ENCODE peak calls at places on chromosomes 12 and 14, in five cellular contexts. One of them, this sample, is unnamed.

GRCh38 chr12:81699572-81699971 is 59.6 kb downstream of the PPFIA2 start:
- DNase-seq in IMR-90: no peak
- DNase-seq in ovary: no peak
- DNase-seq in cardiac muscle cell: no peak
- DNase-seq in lower lobe of right lung: no peak
- DNase-seq in this sample: no peak

GRCh38 chr12:47267571-47267970 is 187.8 kb upstream of the AMIGO2 start:
- DNase-seq in IMR-90: peak; percentile 26
- DNase-seq in ovary: no peak
- DNase-seq in cardiac muscle cell: no peak
- DNase-seq in lower lobe of right lung: no peak
- DNase-seq in this sample: peak; percentile 89

GRCh38 chr12:71599213-71599612 is 64.4 kb downstream of the ZFC3H1 start:
- DNase-seq in IMR-90: no peak
- DNase-seq in ovary: no peak
- DNase-seq in cardiac muscle cell: no peak
- DNase-seq in lower lobe of right lung: no peak
- DNase-seq in this sample: no peak

GRCh38 chr12:120751389-120751788 is 25.8 kb downstream of the ACADS start:
- DNase-seq in IMR-90: no peak
- DNase-seq in ovary: no peak
- DNase-seq in cardiac muscle cell: no peak
- DNase-seq in lower lobe of right lung: no peak
- DNase-seq in this sample: no peak

GRCh38 chr12:102067574-102068258 is 5.9 kb upstream of the WASHC3 start:
- DNase-seq in IMR-90: peak; percentile 36
- DNase-seq in ovary: no peak
- DNase-seq in cardiac muscle cell: no peak
- DNase-seq in lower lobe of right lung: no peak
- DNase-seq in this sample: no peak

GRCh38 chr14:101182476-101182875 is 279.0 kb upstream of the RTL1 start:
- DNase-seq in IMR-90: no peak
- DNase-seq in ovary: no peak
- DNase-seq in cardiac muscle cell: no peak
- DNase-seq in lower lobe of right lung: no peak
- DNase-seq in this sample: peak; percentile 22

GRCh38 chr14:22296722-22297121 is 292.3 kb downstream of the DAD1 start:
- DNase-seq in IMR-90: peak; percentile 90
- DNase-seq in ovary: no peak
- DNase-seq in cardiac muscle cell: peak; percentile 67
- DNase-seq in lower lobe of right lung: no peak
- DNase-seq in this sample: no peak

GRCh38 chr14:80208426-80208950 is 2.8 kb downstream of the DIO2 start:
- DNase-seq in IMR-90: no peak
- DNase-seq in ovary: no peak
- DNase-seq in cardiac muscle cell: no peak
- DNase-seq in lower lobe of right lung: no peak
- DNase-seq in this sample: no peak

GRCh38 chr12:123907726-123908476 is 64.7 kb downstream of the CCDC92 start:
- DNase-seq in IMR-90: no peak
- DNase-seq in ovary: no peak
- DNase-seq in cardiac muscle cell: peak; percentile 58
- DNase-seq in lower lobe of right lung: no peak
- DNase-seq in this sample: peak; percentile 20

DNA sequence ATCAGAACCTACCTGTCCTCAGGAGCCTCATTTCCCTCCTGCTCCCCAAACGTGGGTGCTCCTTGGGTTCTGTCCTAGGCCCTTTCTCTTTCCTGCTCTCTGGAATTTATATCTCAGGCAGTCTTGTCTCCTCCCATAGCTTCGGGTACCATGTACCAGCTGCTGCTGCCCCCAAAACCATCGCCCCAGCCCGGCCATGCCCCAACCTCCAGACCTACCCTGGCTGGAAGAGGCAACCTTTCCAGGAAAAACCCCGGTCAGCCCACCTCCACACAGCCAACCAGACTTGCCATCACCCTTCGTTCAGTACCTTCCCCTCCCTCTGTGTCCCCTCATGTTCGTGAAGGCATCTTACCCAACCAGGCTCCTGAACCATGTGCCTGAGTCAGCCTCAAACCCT is 165.1 kb downstream of the CALM1 start:
- DNase-seq in IMR-90: no peak
- DNase-seq in ovary: no peak
- DNase-seq in cardiac muscle cell: no peak
- DNase-seq in lower lobe of right lung: no peak
- DNase-seq in this sample: no peak
- H3K4me1 ChIP-seq in IMR-90: no peaks in the 10 kb centered on the region
- H3K4me1 ChIP-seq in ovary: no peaks in the 10 kb centered on the region
- H3K4me1 ChIP-seq in cardiac muscle cell: no peaks in the 10 kb centered on the region
- H3K4me1 ChIP-seq in lower lobe of right lung: no peaks in the 10 kb centered on the region
- H3K4me1 ChIP-seq in this sample: no peaks in the 10 kb centered on the region

GRCh38 chr14:105484069-105484996 is 2.4 kb upstream of the CRIP1 start:
- DNase-seq in IMR-90: no peak
- DNase-seq in ovary: no peak
- DNase-seq in cardiac muscle cell: peak; percentile 19
- DNase-seq in lower lobe of right lung: peak; percentile 73
- DNase-seq in this sample: no peak

GRCh38 chr14:105484997-105485393 is 1.7 kb upstream of the CRIP1 start:
- DNase-seq in IMR-90: no peak
- DNase-seq in ovary: no peak
- DNase-seq in cardiac muscle cell: no peak
- DNase-seq in lower lobe of right lung: no peak
- DNase-seq in this sample: no peak

GRCh38 chr14:105482486-105483110 is 4.1 kb upstream of the CRIP1 start:
- DNase-seq in IMR-90: no peak
- DNase-seq in ovary: no peak
- DNase-seq in cardiac muscle cell: no peak
- DNase-seq in lower lobe of right lung: no peak
- DNase-seq in this sample: no peak

GRCh38 chr14:105481886-105482454 is 4.7 kb upstream of the CRIP1 start:
- DNase-seq in IMR-90: peak; percentile 95
- DNase-seq in ovary: peak; percentile 89
- DNase-seq in cardiac muscle cell: peak; percentile 98
- DNase-seq in lower lobe of right lung: peak; percentile 97
- DNase-seq in this sample: peak; percentile 99

GRCh38 chr14:105483300-105484068 is 3.2 kb upstream of the CRIP1 start:
- DNase-seq in IMR-90: no peak
- DNase-seq in ovary: no peak
- DNase-seq in cardiac muscle cell: no peak
- DNase-seq in lower lobe of right lung: no peak
- DNase-seq in this sample: no peak
- H3K4me1 ChIP-seq in IMR-90: peaks cover 15% of the 10 kb centered on the region
- H3K4me1 ChIP-seq in ovary: peaks cover 15% of the 10 kb centered on the region
- H3K4me1 ChIP-seq in cardiac muscle cell: peaks cover 61% of the 10 kb centered on the region
- H3K4me1 ChIP-seq in lower lobe of right lung: peaks cover 90% of the 10 kb centered on the region
- H3K4me1 ChIP-seq in this sample: peaks cover 28% of the 10 kb centered on the region

GRCh38 chr14:68972507-68973272 is 6.4 kb downstream of the ACTN1 start:
- DNase-seq in IMR-90: peak; percentile 94
- DNase-seq in ovary: no peak
- DNase-seq in cardiac muscle cell: no peak
- DNase-seq in lower lobe of right lung: no peak
- DNase-seq in this sample: no peak

GRCh38 chr14:68973639-68974038 is 5.5 kb downstream of the ACTN1 start:
- DNase-seq in IMR-90: no peak
- DNase-seq in ovary: no peak
- DNase-seq in cardiac muscle cell: no peak
- DNase-seq in lower lobe of right lung: no peak
- DNase-seq in this sample: no peak

GRCh38 chr14:68976160-68977067 is 2.7 kb downstream of the ACTN1 start:
- DNase-seq in IMR-90: peak; percentile 48
- DNase-seq in ovary: peak; percentile 68
- DNase-seq in cardiac muscle cell: peak; percentile 40
- DNase-seq in lower lobe of right lung: no peak
- DNase-seq in this sample: no peak

GRCh38 chr14:68975667-68976066 is 3.4 kb downstream of the ACTN1 start:
- DNase-seq in IMR-90: peak; percentile 85
- DNase-seq in ovary: no peak
- DNase-seq in cardiac muscle cell: peak; percentile 87
- DNase-seq in lower lobe of right lung: no peak
- DNase-seq in this sample: no peak

DNA sequence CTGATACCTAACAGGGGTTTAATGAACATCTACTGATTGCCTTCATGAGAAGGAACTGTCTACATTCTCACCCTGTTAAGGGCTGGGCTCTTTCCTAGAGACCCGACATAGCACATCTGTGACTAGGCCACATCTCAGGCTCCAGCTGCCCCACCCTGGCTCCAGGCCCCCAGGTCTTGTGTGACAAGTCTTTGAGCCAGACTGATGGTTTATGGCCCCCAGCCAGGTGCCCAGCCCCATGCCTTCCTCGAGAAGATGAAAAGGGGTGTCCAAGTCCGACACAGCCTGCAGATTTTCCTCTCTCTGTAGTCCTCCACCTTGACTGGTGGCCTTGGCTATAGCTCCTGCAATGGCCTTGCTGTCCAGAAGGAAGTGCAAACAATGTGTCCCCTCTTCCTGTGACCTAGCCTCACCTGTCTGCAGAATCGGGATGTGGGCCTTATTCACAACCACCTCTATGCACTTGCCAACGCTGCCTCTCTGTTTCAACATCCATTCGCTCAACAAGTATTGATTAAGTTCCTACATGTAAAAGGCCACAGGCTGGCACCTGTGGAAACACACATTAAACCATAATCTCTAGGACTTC is 4.2 kb downstream of the ACTN1 start:
- DNase-seq in IMR-90: no peak
- DNase-seq in ovary: no peak
- DNase-seq in cardiac muscle cell: no peak
- DNase-seq in lower lobe of right lung: no peak
- DNase-seq in this sample: no peak
- H3K4me1 ChIP-seq in IMR-90: peaks cover 54% of the 10 kb centered on the region
- H3K4me1 ChIP-seq in ovary: peaks cover 26% of the 10 kb centered on the region
- H3K4me1 ChIP-seq in cardiac muscle cell: peaks cover 18% of the 10 kb centered on the region
- H3K4me1 ChIP-seq in lower lobe of right lung: peaks cover 50% of the 10 kb centered on the region
- H3K4me1 ChIP-seq in this sample: peaks cover 76% of the 10 kb centered on the region

DNA sequence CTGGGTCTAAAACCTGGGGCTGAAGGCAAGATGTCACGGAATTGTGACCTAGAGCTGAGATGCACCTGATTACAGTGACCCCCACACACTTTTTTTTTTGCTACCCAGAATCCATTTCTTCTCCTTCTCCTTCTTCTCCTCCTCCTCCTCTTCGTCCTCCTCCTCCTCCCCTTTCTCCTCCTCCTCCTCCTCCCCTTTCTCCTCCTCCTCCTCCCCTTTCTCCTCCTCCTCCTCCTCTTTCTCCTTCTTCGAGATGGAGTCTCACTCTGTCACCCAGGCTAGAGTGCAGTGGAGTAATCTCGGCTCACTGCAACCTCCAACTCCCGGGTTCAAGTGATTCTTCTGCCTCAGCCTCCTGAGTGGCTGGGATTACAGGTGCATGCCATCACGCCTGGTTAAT is 19.4 kb upstream of the FLVCR2 start:
- DNase-seq in IMR-90: no peak
- DNase-seq in ovary: no peak
- DNase-seq in cardiac muscle cell: no peak
- DNase-seq in lower lobe of right lung: no peak
- DNase-seq in this sample: no peak
- H3K4me1 ChIP-seq in IMR-90: peaks cover 5% of the 10 kb centered on the region
- H3K4me1 ChIP-seq in ovary: no peaks in the 10 kb centered on the region
- H3K4me1 ChIP-seq in cardiac muscle cell: no peaks in the 10 kb centered on the region
- H3K4me1 ChIP-seq in lower lobe of right lung: peaks cover 16% of the 10 kb centered on the region
- H3K4me1 ChIP-seq in this sample: peaks cover 38% of the 10 kb centered on the region

GRCh38 chr12:3816266-3816665 is 56.9 kb downstream of the PARP11 start:
- DNase-seq in IMR-90: peak; percentile 19
- DNase-seq in ovary: no peak
- DNase-seq in cardiac muscle cell: no peak
- DNase-seq in lower lobe of right lung: no peak
- DNase-seq in this sample: no peak
- H3K4me1 ChIP-seq in IMR-90: no peaks in the 10 kb centered on the region
- H3K4me1 ChIP-seq in ovary: peaks cover 9% of the 10 kb centered on the region
- H3K4me1 ChIP-seq in cardiac muscle cell: no peaks in the 10 kb centered on the region
- H3K4me1 ChIP-seq in lower lobe of right lung: no peaks in the 10 kb centered on the region
- H3K4me1 ChIP-seq in this sample: no peaks in the 10 kb centered on the region

DNA sequence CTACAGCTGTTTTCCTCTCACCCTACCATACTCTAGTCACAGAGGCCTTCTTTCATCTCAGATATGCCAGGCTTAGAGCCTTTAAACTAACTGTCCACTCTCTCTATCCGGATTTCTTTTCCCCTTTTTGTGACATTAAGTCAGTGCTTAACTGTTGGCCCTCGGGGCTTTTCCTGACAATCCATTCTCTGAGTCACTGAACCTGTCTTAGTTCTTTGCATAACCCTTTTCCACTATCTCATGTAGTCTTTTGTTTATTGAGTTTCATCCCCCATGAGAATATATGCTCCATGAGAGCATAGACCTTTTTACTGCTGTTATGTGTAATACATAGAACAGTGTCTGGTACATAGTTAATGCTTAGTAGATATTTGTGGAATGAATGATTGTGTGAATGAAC is 68.7 kb downstream of the PLEKHA5 start:
- DNase-seq in IMR-90: peak; percentile 88
- DNase-seq in ovary: no peak
- DNase-seq in cardiac muscle cell: peak; percentile 56
- DNase-seq in lower lobe of right lung: no peak
- DNase-seq in this sample: no peak
- H3K4me1 ChIP-seq in IMR-90: peaks cover 6% of the 10 kb centered on the region
- H3K4me1 ChIP-seq in ovary: peaks cover 1% of the 10 kb centered on the region
- H3K4me1 ChIP-seq in cardiac muscle cell: peaks cover 24% of the 10 kb centered on the region
- H3K4me1 ChIP-seq in lower lobe of right lung: no peaks in the 10 kb centered on the region
- H3K4me1 ChIP-seq in this sample: peaks cover 6% of the 10 kb centered on the region

GRCh38 chr12:108847705-108848104 is 9.7 kb downstream of the SSH1 start:
- DNase-seq in IMR-90: no peak
- DNase-seq in ovary: no peak
- DNase-seq in cardiac muscle cell: no peak
- DNase-seq in lower lobe of right lung: no peak
- DNase-seq in this sample: no peak
- H3K4me1 ChIP-seq in IMR-90: peaks cover 12% of the 10 kb centered on the region
- H3K4me1 ChIP-seq in ovary: peaks cover under 1% of the 10 kb centered on the region
- H3K4me1 ChIP-seq in cardiac muscle cell: peaks cover 3% of the 10 kb centered on the region
- H3K4me1 ChIP-seq in lower lobe of right lung: peaks cover 72% of the 10 kb centered on the region
- H3K4me1 ChIP-seq in this sample: peaks cover 16% of the 10 kb centered on the region

GRCh38 chr12:26790645-26790994 is 42.4 kb downstream of the ITPR2 start:
- DNase-seq in IMR-90: no peak
- DNase-seq in ovary: no peak
- DNase-seq in cardiac muscle cell: no peak
- DNase-seq in lower lobe of right lung: no peak
- DNase-seq in this sample: no peak

GRCh38 chr12:26783791-26784379 is 49.1 kb downstream of the ITPR2 start:
- DNase-seq in IMR-90: no peak
- DNase-seq in ovary: no peak
- DNase-seq in cardiac muscle cell: peak; percentile 28
- DNase-seq in lower lobe of right lung: no peak
- DNase-seq in this sample: no peak

GRCh38 chr12:26789731-26790644 is 43.0 kb downstream of the ITPR2 start:
- DNase-seq in IMR-90: peak; percentile 75
- DNase-seq in ovary: no peak
- DNase-seq in cardiac muscle cell: peak; percentile 64
- DNase-seq in lower lobe of right lung: no peak
- DNase-seq in this sample: no peak

GRCh38 chr12:26786491-26787124 is 46.4 kb downstream of the ITPR2 start:
- DNase-seq in IMR-90: peak; percentile 11
- DNase-seq in ovary: no peak
- DNase-seq in cardiac muscle cell: no peak
- DNase-seq in lower lobe of right lung: no peak
- DNase-seq in this sample: no peak

DNA sequence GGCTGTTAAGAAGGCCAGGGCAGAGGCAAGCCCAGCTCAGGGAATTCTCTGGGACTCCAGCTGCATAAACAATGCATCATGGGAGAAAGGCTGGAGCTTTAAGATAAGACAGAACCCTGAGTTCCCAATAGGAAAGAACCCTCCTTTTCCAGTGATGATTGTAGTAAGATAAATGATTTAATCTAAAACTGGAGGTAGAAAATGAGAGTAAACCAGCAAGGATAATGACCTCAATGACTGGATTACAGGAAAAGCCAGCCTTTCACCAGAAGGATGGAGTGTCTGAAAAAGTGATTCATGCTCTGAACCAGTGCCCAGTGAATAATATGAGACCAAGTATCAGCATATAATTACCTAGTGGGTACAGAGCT is 45.9 kb downstream of the ITPR2 start:
- DNase-seq in IMR-90: peak; percentile 83
- DNase-seq in ovary: no peak
- DNase-seq in cardiac muscle cell: peak; percentile 68
- DNase-seq in lower lobe of right lung: no peak
- DNase-seq in this sample: no peak
- H3K4me1 ChIP-seq in IMR-90: peaks cover 22% of the 10 kb centered on the region
- H3K4me1 ChIP-seq in ovary: no peaks in the 10 kb centered on the region
- H3K4me1 ChIP-seq in cardiac muscle cell: no peaks in the 10 kb centered on the region
- H3K4me1 ChIP-seq in lower lobe of right lung: peaks cover 54% of the 10 kb centered on the region
- H3K4me1 ChIP-seq in this sample: no peaks in the 10 kb centered on the region